ENCODE peak calls at places on chromosomes 1 and 21, in five cellular contexts. W, U, D, Z and Q are unnamed samples.

GRCh38 chr1:66723985-66724384 is 28.3 kb upstream of the DYNLT5 start:
- DNase-seq in W (no peak), U (no peak), D (peak; percentile 72), Z (no peak), Q (no peak)

GRCh38 chr1:3261969-3262579 is 192.4 kb upstream of the ARHGEF16 start:
- DNase-seq in W (no peak), U (no peak), D (no peak), Z (no peak), Q (no peak)

GRCh38 chr21:31181089-31181757 is 142.9 kb upstream of the KRTAP19-8 start:
- DNase-seq in W (no peak), U (no peak), D (no peak), Z (no peak), Q (no peak)

GRCh38 chr21:31514598-31514997 is 144.9 kb upstream of the SOD1 start:
- DNase-seq in W (peak; percentile 15), U (no peak), D (no peak), Z (no peak), Q (no peak)

GRCh38 chr1:76576876-76577817 is 290.1 kb upstream of the ST6GALNAC5 start:
- DNase-seq in W (no peak), U (no peak), D (no peak), Z (no peak), Q (no peak)

GRCh38 chr1:40922969-40923368 is 56.5 kb upstream of the CTPS1 start:
- DNase-seq in W (no peak), U (no peak), D (no peak), Z (peak; percentile 74), Q (no peak)

GRCh38 chr1:8361198-8361849 is 43.4 kb downstream of the SLC45A1 start:
- DNase-seq in W (no peak), U (no peak), D (no peak), Z (no peak), Q (no peak)

GRCh38 chr1:229514578-229515275 is 6.6 kb upstream of the NUP133 start:
- DNase-seq in W (peak; percentile 83), U (no peak), D (peak; percentile 78), Z (no peak), Q (no peak)

GRCh38 chr21:38660333-38661295 is 145.1 kb upstream of the ETS2 start:
- DNase-seq in W (no peak), U (no peak), D (no peak), Z (no peak), Q (no peak)

GRCh38 chr1:7334475-7335035 is 436.5 kb upstream of the VAMP3 start:
- DNase-seq in W (peak; percentile 21), U (no peak), D (peak; percentile 67), Z (no peak), Q (no peak)

GRCh38 chr1:4935807-4936206 is 281.4 kb downstream of the AJAP1 start:
- DNase-seq in W (no peak), U (no peak), D (no peak), Z (no peak), Q (no peak)

GRCh38 chr1:117213046-117213445 is 2.3 kb upstream of the VTCN1 start:
- DNase-seq in W (no peak), U (no peak), D (no peak), Z (no peak), Q (no peak)

GRCh38 chr1:244971524-244972216 is 107.3 kb upstream of the HNRNPU start:
- DNase-seq in W (no peak), U (no peak), D (no peak), Z (no peak), Q (no peak)

GRCh38 chr1:200306954-200307754 is 102.7 kb downstream of the ZNF281 start:
- DNase-seq in W (peak; percentile 16), U (no peak), D (peak; percentile 46), Z (no peak), Q (no peak)

GRCh38 chr1:27633640-27634165 is 1.3 kb downstream of the FGR start:
- DNase-seq in W (no peak), U (no peak), D (no peak), Z (no peak), Q (peak; percentile 76)

GRCh38 chr1:27635410-27636142 is 591 bp upstream of the FGR start:
- DNase-seq in W (no peak), U (no peak), D (no peak), Z (no peak), Q (peak; percentile 74)

GRCh38 chr1:27634166-27634981 is 611 bp downstream of the FGR start:
- DNase-seq in W (no peak), U (no peak), D (no peak), Z (no peak), Q (peak; percentile 94)

GRCh38 chr1:27633298-27633610 is 1.7 kb downstream of the FGR start:
- DNase-seq in W (no peak), U (no peak), D (no peak), Z (no peak), Q (peak; percentile 78)

DNA sequence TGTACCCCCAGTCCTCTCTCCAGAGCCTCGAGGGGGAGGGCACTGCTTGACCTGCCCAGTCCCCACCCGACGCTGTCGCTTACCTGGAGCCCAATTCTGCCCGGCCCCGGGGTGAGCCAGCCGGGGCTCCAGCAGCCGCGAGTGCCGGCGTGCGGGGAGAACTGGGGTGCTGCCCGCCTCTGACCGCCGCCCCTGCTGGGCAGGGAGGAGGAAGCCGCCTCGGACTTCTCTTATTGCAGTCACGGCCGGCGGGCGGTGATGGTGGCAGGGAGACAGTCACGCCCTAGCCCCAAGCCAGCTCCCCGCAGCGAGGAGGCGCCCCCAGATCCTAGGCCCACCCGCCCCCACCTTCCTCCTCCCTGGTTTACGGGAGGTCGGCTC is at the start of gene FGR:
- DNase-seq in W (no peak), U (no peak), D (no peak), Z (no peak), Q (peak; percentile 94)
- H3K27ac ChIP-seq in W (no peak within 1 kb of the TSS), U (no peak within 1 kb of the TSS), D (no peak within 1 kb of the TSS), Z (peak within 1 kb of the TSS; percentile 82), Q (peak within 1 kb of the TSS; percentile 91)

DNA sequence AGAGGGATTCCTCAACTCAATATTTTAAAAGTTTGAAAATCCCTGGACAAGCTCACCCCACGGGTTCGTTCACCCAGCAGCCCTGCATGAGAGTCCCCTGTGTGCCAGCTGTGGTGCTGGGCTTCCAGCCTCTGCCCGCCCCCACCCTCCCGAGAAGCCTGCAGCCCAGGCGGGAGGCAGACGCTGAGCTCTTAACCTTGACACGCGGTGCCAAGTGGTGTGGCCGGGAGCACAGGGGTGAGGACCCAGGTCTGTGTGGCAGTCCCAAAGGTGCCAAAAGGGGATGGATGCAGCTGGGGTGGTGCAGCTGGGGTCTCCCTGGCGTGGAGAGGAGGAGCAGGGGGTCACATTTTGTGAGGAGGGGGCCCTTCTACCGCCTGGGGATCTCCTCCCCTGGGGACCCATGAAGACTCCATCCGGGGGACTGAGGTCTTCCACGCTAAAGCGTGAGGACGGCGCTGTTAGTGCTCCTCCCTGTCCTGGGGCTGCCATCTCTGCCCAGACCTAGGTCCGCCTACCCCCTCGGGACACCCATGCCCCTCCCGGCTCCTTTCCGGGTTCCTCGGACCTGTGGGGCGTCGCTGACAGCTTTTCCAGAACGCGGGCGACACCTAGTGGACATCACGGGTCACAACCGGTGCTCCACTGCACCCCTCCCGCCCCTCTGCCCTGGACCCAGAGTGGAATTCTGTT is 12.9 kb downstream of the PLA2G2F start:
- DNase-seq in W (peak; percentile 48), U (peak; percentile 61), D (peak; percentile 41), Z (peak; percentile 84), Q (peak; percentile 94)
- TF ChIP-seq CTCF in W (peak; percentile 93), U (peak; percentile 90), D (peak; percentile 90), Z (peak; percentile 96), Q (peak; percentile 95)

GRCh38 chr1:30315185-30315960 is 408.0 kb downstream of the MATN1 start:
- DNase-seq in W (peak; percentile 9), U (no peak), D (peak; percentile 5), Z (no peak), Q (peak; percentile 54)

GRCh38 chr1:30317921-30318320 is 405.5 kb downstream of the MATN1 start:
- DNase-seq in W (no peak), U (no peak), D (no peak), Z (no peak), Q (no peak)

GRCh38 chr1:30314591-30314990 is 408.8 kb downstream of the MATN1 start:
- DNase-seq in W (no peak), U (no peak), D (no peak), Z (no peak), Q (no peak)

GRCh38 chr1:30318413-30318812 is 405.0 kb downstream of the MATN1 start:
- DNase-seq in W (no peak), U (no peak), D (no peak), Z (no peak), Q (peak; percentile 21)

DNA sequence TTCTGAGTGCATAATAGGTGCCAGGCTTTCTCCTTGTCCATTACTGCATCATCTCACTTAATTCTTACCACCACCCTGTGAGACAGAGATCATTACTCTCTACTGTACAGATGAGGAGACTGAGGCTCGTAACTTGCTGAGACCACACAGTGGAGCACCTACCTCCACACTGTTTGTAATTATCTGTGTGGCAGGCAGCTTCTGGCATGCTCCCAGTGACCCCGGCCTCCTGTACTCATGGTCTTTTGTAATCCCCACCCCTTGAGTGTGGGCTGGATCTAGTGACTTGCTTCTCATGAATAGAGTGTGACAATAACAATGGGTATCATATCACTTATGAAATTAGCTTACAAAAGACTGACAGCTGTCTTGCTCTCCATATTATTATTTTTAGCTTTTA is 407.3 kb downstream of the MATN1 start:
- DNase-seq in W (no peak), U (no peak), D (no peak), Z (no peak), Q (no peak)
- H3K27me3 ChIP-seq in W (no peaks in the 10 kb centered on the region), U (no peaks in the 10 kb centered on the region), D (no peaks in the 10 kb centered on the region), Z (peaks cover 19% of the 10 kb centered on the region), Q (no peaks in the 10 kb centered on the region)

DNA sequence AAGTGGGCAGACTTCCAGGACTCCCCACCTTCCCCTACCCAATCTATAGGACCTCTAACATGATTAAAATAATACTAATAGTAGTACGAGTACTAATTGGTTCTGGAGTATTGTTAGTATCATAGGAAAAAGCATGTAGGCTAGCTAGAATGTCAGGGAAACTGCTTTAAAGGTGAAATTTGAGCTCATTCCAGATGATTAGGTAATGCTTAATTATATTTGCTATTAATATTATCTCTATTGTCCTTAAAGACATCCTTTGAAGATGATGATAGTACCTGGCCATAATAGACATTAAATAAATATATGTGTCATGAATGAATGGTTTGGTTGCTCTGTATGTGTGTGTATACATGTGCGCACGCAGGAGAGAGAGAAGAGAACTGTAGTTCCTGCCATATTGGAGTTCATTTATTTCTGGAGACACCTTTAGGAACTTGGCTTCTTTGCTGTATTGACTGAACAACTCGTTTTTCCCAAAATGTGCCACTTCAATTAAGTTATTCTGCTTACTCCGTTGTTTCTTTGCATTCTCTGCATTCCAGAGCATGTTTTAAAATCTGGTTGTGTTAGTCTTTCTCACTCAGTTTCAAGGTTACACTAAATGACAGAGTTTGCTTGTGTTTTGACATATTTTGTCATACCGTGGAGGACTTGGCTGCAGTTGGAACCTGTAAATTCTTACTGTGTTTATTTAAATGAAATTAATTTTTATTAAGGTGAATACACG is 117.1 kb downstream of the OSBPL9 start:
- DNase-seq in W (no peak), U (no peak), D (no peak), Z (no peak), Q (no peak)
- H3K27ac ChIP-seq in W (no peak overlapping the region), U (no peak overlapping the region), D (no peak overlapping the region), Z (peak overlapping the region; percentile 65), Q (no peak overlapping the region)

GRCh38 chr1:34985063-34985770 is at the start of gene TMEM35B:
- DNase-seq in W (peak; percentile 46), U (no peak), D (peak; percentile 41), Z (peak; percentile 61), Q (peak; percentile 95)
- TF ChIP-seq CTCF in W (peak; percentile 21), U (peak; percentile 14), D (peak; percentile 4), Z (no peak), Q (no peak)

GRCh38 chr1:46037597-46037936 is 94.9 kb downstream of the PIK3R3 start:
- DNase-seq in W (no peak), U (no peak), D (no peak), Z (no peak), Q (no peak)
- H3K27me3 ChIP-seq in W (no peaks in the 10 kb centered on the region), U (no peaks in the 10 kb centered on the region), D (no peaks in the 10 kb centered on the region), Z (no peaks in the 10 kb centered on the region), Q (no peaks in the 10 kb centered on the region)